ENCODE peak calls at places on chromosomes 4 and X, in seven cellular contexts. One of them, this sample, is unnamed.
A peak's percentile ranks its signal among the peaks of the same experiment; 100 is the strongest.

GRCh38 chr4:109589119-109589518 is 29.1 kb downstream of the MCUB start:
- DNase-seq in astrocyte: no peak
- DNase-seq in fibroblast of lung: no peak
- DNase-seq in mesendoderm: peak; percentile 23
- DNase-seq in MM.1S: no peak
- DNase-seq in endothelial cell of umbilical vein: no peak
- DNase-seq in mammary epithelial cell: peak; percentile 50
- DNase-seq in this sample: no peak

GRCh38 chrX:138191998-138192397 is 519.5 kb downstream of the FGF13 start:
- DNase-seq in astrocyte: no peak
- DNase-seq in fibroblast of lung: peak; percentile 22
- DNase-seq in mesendoderm: peak; percentile 62
- DNase-seq in MM.1S: peak; percentile 31
- DNase-seq in endothelial cell of umbilical vein: no peak
- DNase-seq in mammary epithelial cell: peak; percentile 5
- DNase-seq in this sample: peak; percentile 50

GRCh38 chr4:25177147-25177546 is 16.9 kb upstream of the SEPSECS start:
- DNase-seq in astrocyte: no peak
- DNase-seq in fibroblast of lung: no peak
- DNase-seq in mesendoderm: no peak
- DNase-seq in MM.1S: no peak
- DNase-seq in endothelial cell of umbilical vein: no peak
- DNase-seq in mammary epithelial cell: no peak
- DNase-seq in this sample: no peak

GRCh38 chr4:3077796-3078195 is 3.3 kb downstream of the HTT start:
- DNase-seq in astrocyte: no peak
- DNase-seq in fibroblast of lung: no peak
- DNase-seq in mesendoderm: no peak
- DNase-seq in MM.1S: no peak
- DNase-seq in endothelial cell of umbilical vein: no peak
- DNase-seq in mammary epithelial cell: no peak
- DNase-seq in this sample: no peak

GRCh38 chr4:126766266-126766665 is 866.5 kb upstream of the INTU start:
- DNase-seq in astrocyte: no peak
- DNase-seq in fibroblast of lung: no peak
- DNase-seq in mesendoderm: no peak
- DNase-seq in MM.1S: no peak
- DNase-seq in endothelial cell of umbilical vein: peak; percentile 83
- DNase-seq in mammary epithelial cell: no peak
- DNase-seq in this sample: peak; percentile 14

GRCh38 chr4:81065446-81065845 is 34.9 kb downstream of the BMP3 start:
- DNase-seq in astrocyte: no peak
- DNase-seq in fibroblast of lung: no peak
- DNase-seq in mesendoderm: no peak
- DNase-seq in MM.1S: no peak
- DNase-seq in endothelial cell of umbilical vein: no peak
- DNase-seq in mammary epithelial cell: no peak
- DNase-seq in this sample: no peak

GRCh38 chr4:183253451-183253850 is 66.6 kb downstream of the CLDN22 start:
- DNase-seq in astrocyte: no peak
- DNase-seq in fibroblast of lung: no peak
- DNase-seq in mesendoderm: no peak
- DNase-seq in MM.1S: no peak
- DNase-seq in endothelial cell of umbilical vein: no peak
- DNase-seq in mammary epithelial cell: no peak
- DNase-seq in this sample: no peak

GRCh38 chrX:114997779-114998178 is 19.6 kb downstream of the IL13RA2 start:
- DNase-seq in astrocyte: no peak
- DNase-seq in fibroblast of lung: no peak
- DNase-seq in mesendoderm: no peak
- DNase-seq in MM.1S: no peak
- DNase-seq in endothelial cell of umbilical vein: no peak
- DNase-seq in mammary epithelial cell: no peak
- DNase-seq in this sample: no peak

GRCh38 chr4:101669138-101669831 is 121.2 kb upstream of the BANK1 start:
- DNase-seq in astrocyte: no peak
- DNase-seq in fibroblast of lung: no peak
- DNase-seq in mesendoderm: no peak
- DNase-seq in MM.1S: no peak
- DNase-seq in endothelial cell of umbilical vein: no peak
- DNase-seq in mammary epithelial cell: no peak
- DNase-seq in this sample: peak; percentile 31

GRCh38 chr4:101667348-101667747 is 123.2 kb upstream of the BANK1 start:
- DNase-seq in astrocyte: peak; percentile 63
- DNase-seq in fibroblast of lung: peak; percentile 74
- DNase-seq in mesendoderm: no peak
- DNase-seq in MM.1S: no peak
- DNase-seq in endothelial cell of umbilical vein: no peak
- DNase-seq in mammary epithelial cell: no peak
- DNase-seq in this sample: peak; percentile 28

GRCh38 chr4:101669832-101670188 is 120.7 kb upstream of the BANK1 start:
- DNase-seq in astrocyte: no peak
- DNase-seq in fibroblast of lung: no peak
- DNase-seq in mesendoderm: no peak
- DNase-seq in MM.1S: no peak
- DNase-seq in endothelial cell of umbilical vein: no peak
- DNase-seq in mammary epithelial cell: no peak
- DNase-seq in this sample: no peak

GRCh38 chr4:101670897-101671296 is 119.6 kb upstream of the BANK1 start:
- DNase-seq in astrocyte: no peak
- DNase-seq in fibroblast of lung: no peak
- DNase-seq in mesendoderm: no peak
- DNase-seq in MM.1S: no peak
- DNase-seq in endothelial cell of umbilical vein: no peak
- DNase-seq in mammary epithelial cell: no peak
- DNase-seq in this sample: peak; percentile 17

GRCh38 chr4:101670370-101670769 is 120.2 kb upstream of the BANK1 start:
- DNase-seq in astrocyte: no peak
- DNase-seq in fibroblast of lung: no peak
- DNase-seq in mesendoderm: no peak
- DNase-seq in MM.1S: no peak
- DNase-seq in endothelial cell of umbilical vein: no peak
- DNase-seq in mammary epithelial cell: no peak
- DNase-seq in this sample: no peak
- H3K79me2 ChIP-seq in astrocyte: no peaks in the 10 kb centered on the region
- H3K79me2 ChIP-seq in fibroblast of lung: no peaks in the 10 kb centered on the region
- H3K79me2 ChIP-seq in mesendoderm: no peaks in the 10 kb centered on the region
- H3K79me2 ChIP-seq in MM.1S: no peaks in the 10 kb centered on the region
- H3K79me2 ChIP-seq in endothelial cell of umbilical vein: no peaks in the 10 kb centered on the region
- H3K79me2 ChIP-seq in mammary epithelial cell: no peaks in the 10 kb centered on the region
- H3K79me2 ChIP-seq in this sample: no peaks in the 10 kb centered on the region

GRCh38 chr4:54843106-54843505 is 185.3 kb downstream of the KIT start:
- DNase-seq in astrocyte: no peak
- DNase-seq in fibroblast of lung: no peak
- DNase-seq in mesendoderm: peak; percentile 10
- DNase-seq in MM.1S: no peak
- DNase-seq in endothelial cell of umbilical vein: no peak
- DNase-seq in mammary epithelial cell: no peak
- DNase-seq in this sample: no peak

GRCh38 chr4:54840430-54840829 is 182.7 kb downstream of the KIT start:
- DNase-seq in astrocyte: no peak
- DNase-seq in fibroblast of lung: no peak
- DNase-seq in mesendoderm: no peak
- DNase-seq in MM.1S: peak; percentile 19
- DNase-seq in endothelial cell of umbilical vein: no peak
- DNase-seq in mammary epithelial cell: no peak
- DNase-seq in this sample: peak; percentile 12

GRCh38 chr4:54840992-54841768 is 183.4 kb downstream of the KIT start:
- DNase-seq in astrocyte: no peak
- DNase-seq in fibroblast of lung: no peak
- DNase-seq in mesendoderm: peak; percentile 39
- DNase-seq in MM.1S: no peak
- DNase-seq in endothelial cell of umbilical vein: no peak
- DNase-seq in mammary epithelial cell: no peak
- DNase-seq in this sample: peak; percentile 57

GRCh38 chr4:54843946-54844345 is 186.2 kb downstream of the KIT start:
- DNase-seq in astrocyte: no peak
- DNase-seq in fibroblast of lung: no peak
- DNase-seq in mesendoderm: peak; percentile 12
- DNase-seq in MM.1S: no peak
- DNase-seq in endothelial cell of umbilical vein: no peak
- DNase-seq in mammary epithelial cell: no peak
- DNase-seq in this sample: no peak

DNA sequence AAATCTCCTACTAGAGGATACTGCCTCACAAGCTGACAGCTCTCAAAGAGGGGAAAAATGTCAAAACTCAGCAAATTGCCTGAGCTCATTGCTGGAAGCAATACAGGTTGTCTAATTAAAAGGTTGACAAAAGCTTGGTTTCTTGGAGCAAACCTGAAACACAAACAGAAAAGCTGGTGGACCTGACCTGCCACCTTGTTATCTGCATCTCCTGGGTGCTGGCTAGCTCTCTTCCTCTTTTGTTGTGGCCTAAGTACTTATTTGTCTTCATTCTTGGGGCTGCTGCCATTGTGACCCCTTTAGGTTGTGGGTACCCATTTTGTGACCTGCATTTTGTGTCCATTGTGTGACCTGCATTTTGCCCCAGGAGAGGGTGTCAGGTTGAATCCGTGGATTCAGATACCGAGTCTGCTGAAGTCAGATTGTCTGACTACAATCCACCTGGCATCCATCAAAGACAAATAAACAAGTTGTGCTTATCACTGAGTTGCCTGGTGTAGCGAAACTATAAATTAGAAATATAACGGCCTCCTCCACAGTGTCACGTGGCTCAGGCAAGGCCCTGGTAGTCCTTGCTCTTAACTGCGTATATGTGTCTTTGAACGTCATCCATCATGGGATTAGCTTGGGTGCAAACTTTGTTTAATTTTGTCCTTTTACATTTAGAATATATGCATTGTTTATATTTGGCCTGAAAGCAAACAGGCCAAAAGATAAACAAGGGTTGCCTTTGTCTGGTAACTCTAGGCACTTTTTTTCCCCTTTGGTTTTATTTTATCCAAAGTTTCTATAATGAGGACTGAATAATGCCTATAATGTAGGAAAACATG is 184.7 kb downstream of the KIT start:
- DNase-seq in astrocyte: no peak
- DNase-seq in fibroblast of lung: no peak
- DNase-seq in mesendoderm: no peak
- DNase-seq in MM.1S: no peak
- DNase-seq in endothelial cell of umbilical vein: no peak
- DNase-seq in mammary epithelial cell: no peak
- DNase-seq in this sample: no peak
- H3K9ac ChIP-seq in astrocyte: no peak overlapping the region
- H3K9ac ChIP-seq in fibroblast of lung: no peak overlapping the region
- H3K9ac ChIP-seq in mesendoderm: no peak overlapping the region
- H3K9ac ChIP-seq in MM.1S: no peak overlapping the region
- H3K9ac ChIP-seq in endothelial cell of umbilical vein: no peak overlapping the region
- H3K9ac ChIP-seq in mammary epithelial cell: no peak overlapping the region
- H3K9ac ChIP-seq in this sample: no peak overlapping the region

GRCh38 chr4:173039617-173040176 is 128.9 kb upstream of the GALNT7 start:
- DNase-seq in astrocyte: no peak
- DNase-seq in fibroblast of lung: no peak
- DNase-seq in mesendoderm: no peak
- DNase-seq in MM.1S: no peak
- DNase-seq in endothelial cell of umbilical vein: no peak
- DNase-seq in mammary epithelial cell: no peak
- DNase-seq in this sample: no peak

GRCh38 chr4:173037242-173037641 is 131.4 kb upstream of the GALNT7 start:
- DNase-seq in astrocyte: no peak
- DNase-seq in fibroblast of lung: no peak
- DNase-seq in mesendoderm: no peak
- DNase-seq in MM.1S: no peak
- DNase-seq in endothelial cell of umbilical vein: no peak
- DNase-seq in mammary epithelial cell: no peak
- DNase-seq in this sample: no peak

GRCh38 chr4:173040200-173040599 is 128.4 kb upstream of the GALNT7 start:
- DNase-seq in astrocyte: no peak
- DNase-seq in fibroblast of lung: peak; percentile 15
- DNase-seq in mesendoderm: peak; percentile 6
- DNase-seq in MM.1S: peak; percentile 45
- DNase-seq in endothelial cell of umbilical vein: peak; percentile 88
- DNase-seq in mammary epithelial cell: no peak
- DNase-seq in this sample: no peak

GRCh38 chr4:173041482-173041881 is 127.1 kb upstream of the GALNT7 start:
- DNase-seq in astrocyte: no peak
- DNase-seq in fibroblast of lung: no peak
- DNase-seq in mesendoderm: no peak
- DNase-seq in MM.1S: no peak
- DNase-seq in endothelial cell of umbilical vein: no peak
- DNase-seq in mammary epithelial cell: no peak
- DNase-seq in this sample: no peak

DNA sequence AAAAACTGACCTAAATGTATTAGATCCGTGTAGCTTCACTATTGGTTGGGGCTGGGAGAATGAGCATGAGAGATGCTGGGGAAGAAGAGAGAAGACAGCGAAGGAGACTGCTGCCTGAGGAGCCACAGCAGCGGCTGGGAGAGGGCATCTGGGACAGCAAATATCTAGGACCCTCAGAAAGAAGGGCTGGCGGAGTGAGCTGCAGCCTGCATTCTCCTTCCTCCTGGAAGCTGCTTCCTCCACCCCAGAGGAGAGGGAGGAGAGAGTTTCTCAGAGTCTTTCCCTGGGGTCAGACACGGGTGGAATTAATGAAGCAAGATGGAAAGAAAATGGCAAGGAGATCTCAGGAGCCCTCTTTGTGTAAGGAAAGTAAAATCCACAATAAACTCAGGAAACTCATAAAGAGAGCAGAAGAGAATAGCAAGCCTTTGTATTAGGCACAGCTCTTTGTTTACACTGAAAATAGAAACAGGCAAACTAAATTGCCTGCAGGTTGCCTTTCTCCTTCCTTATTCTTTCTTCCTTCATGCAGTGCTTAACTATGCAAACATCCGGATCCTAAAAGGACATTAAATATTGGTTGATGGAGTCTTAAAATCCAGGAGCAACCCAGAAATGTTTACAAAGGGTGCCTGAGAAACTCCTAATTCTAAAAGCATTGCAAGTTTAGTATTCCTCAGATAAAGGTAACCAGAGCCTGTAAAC is 130.3 kb upstream of the GALNT7 start:
- DNase-seq in astrocyte: no peak
- DNase-seq in fibroblast of lung: no peak
- DNase-seq in mesendoderm: no peak
- DNase-seq in MM.1S: no peak
- DNase-seq in endothelial cell of umbilical vein: peak; percentile 16
- DNase-seq in mammary epithelial cell: no peak
- DNase-seq in this sample: no peak
- H3K79me2 ChIP-seq in astrocyte: no peaks in the 10 kb centered on the region
- H3K79me2 ChIP-seq in fibroblast of lung: no peaks in the 10 kb centered on the region
- H3K79me2 ChIP-seq in mesendoderm: no peaks in the 10 kb centered on the region
- H3K79me2 ChIP-seq in MM.1S: no peaks in the 10 kb centered on the region
- H3K79me2 ChIP-seq in endothelial cell of umbilical vein: no peaks in the 10 kb centered on the region
- H3K79me2 ChIP-seq in mammary epithelial cell: no peaks in the 10 kb centered on the region
- H3K79me2 ChIP-seq in this sample: no peaks in the 10 kb centered on the region

GRCh38 chrX:12819231-12819630 is 28.0 kb downstream of the PRPS2 start:
- DNase-seq in astrocyte: no peak
- DNase-seq in fibroblast of lung: no peak
- DNase-seq in mesendoderm: peak; percentile 11
- DNase-seq in MM.1S: no peak
- DNase-seq in endothelial cell of umbilical vein: no peak
- DNase-seq in mammary epithelial cell: peak; percentile 59
- DNase-seq in this sample: peak; percentile 0

GRCh38 chrX:12825801-12826200 is 34.6 kb downstream of the PRPS2 start:
- DNase-seq in astrocyte: peak; percentile 57
- DNase-seq in fibroblast of lung: peak; percentile 62
- DNase-seq in mesendoderm: peak; percentile 61
- DNase-seq in MM.1S: no peak
- DNase-seq in endothelial cell of umbilical vein: peak; percentile 44
- DNase-seq in mammary epithelial cell: no peak
- DNase-seq in this sample: no peak

GRCh38 chrX:12824944-12825343 is 33.7 kb downstream of the PRPS2 start:
- DNase-seq in astrocyte: no peak
- DNase-seq in fibroblast of lung: no peak
- DNase-seq in mesendoderm: peak; percentile 42
- DNase-seq in MM.1S: no peak
- DNase-seq in endothelial cell of umbilical vein: no peak
- DNase-seq in mammary epithelial cell: no peak
- DNase-seq in this sample: no peak

DNA sequence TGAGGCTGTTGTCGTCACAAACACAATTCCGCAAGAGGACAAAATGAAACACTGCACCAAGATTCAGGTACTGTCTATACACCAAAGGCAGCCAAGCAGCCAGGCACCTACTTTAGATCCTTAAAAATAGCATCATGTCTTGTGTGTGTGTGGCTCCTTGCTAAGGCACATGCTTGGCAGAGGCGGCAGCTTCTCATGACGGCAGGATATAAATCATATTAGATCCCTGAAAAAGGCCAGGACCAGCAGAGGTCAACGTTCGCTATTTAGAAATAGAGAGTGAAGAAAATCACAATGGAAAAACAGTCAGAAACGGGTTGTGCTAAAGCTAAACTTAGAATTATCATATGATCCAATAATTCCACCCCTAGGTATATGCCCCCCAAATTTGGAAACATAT is 29.5 kb downstream of the PRPS2 start:
- DNase-seq in astrocyte: no peak
- DNase-seq in fibroblast of lung: no peak
- DNase-seq in mesendoderm: no peak
- DNase-seq in MM.1S: no peak
- DNase-seq in endothelial cell of umbilical vein: no peak
- DNase-seq in mammary epithelial cell: no peak
- DNase-seq in this sample: no peak
- H3K9ac ChIP-seq in astrocyte: no peak overlapping the region
- H3K9ac ChIP-seq in fibroblast of lung: no peak overlapping the region
- H3K9ac ChIP-seq in mesendoderm: no peak overlapping the region
- H3K9ac ChIP-seq in MM.1S: no peak overlapping the region
- H3K9ac ChIP-seq in endothelial cell of umbilical vein: no peak overlapping the region
- H3K9ac ChIP-seq in mammary epithelial cell: no peak overlapping the region
- H3K9ac ChIP-seq in this sample: no peak overlapping the region

This sample was measured in GM23248.